ENCODE peak calls at places on chromosomes 1 and 21, in four cellular contexts. O, B, M and E are unnamed samples.

GRCh38 chr21:17580319-17580718 is 32.4 kb downstream of the BTG3 start:
- DNase-seq in O (no peak), B (no peak), M (no peak), E (no peak)

GRCh38 chr1:5896706-5897105 is 95.5 kb downstream of the NPHP4 start:
- DNase-seq in O (no peak), B (no peak), M (no peak), E (peak; percentile 4)

GRCh38 chr1:226608699-226609505 is 60.3 kb downstream of the STUM start:
- DNase-seq in O (peak; percentile 77), B (peak; percentile 79), M (peak; percentile 75), E (peak; percentile 28)

GRCh38 chr1:121586369-121587229 is 401.8 kb downstream of the SRGAP2C start:
- DNase-seq in O (no peak), B (no peak), M (no peak), E (no peak)

GRCh38 chr1:14371806-14372497 is 226.5 kb upstream of the KAZN start:
- DNase-seq in O (no peak), B (no peak), M (peak; percentile 84), E (no peak)

GRCh38 chr1:42732126-42732680 is 7.8 kb downstream of the CLDN19 start:
- DNase-seq in O (no peak), B (peak; percentile 24), M (no peak), E (no peak)

GRCh38 chr1:13662498-13662897 is 37.5 kb upstream of the PRDM2 start:
- DNase-seq in O (peak; percentile 95), B (peak; percentile 69), M (peak; percentile 77), E (no peak)

GRCh38 chr1:58799080-58799479 is 15.2 kb upstream of the JUN start:
- DNase-seq in O (no peak), B (no peak), M (no peak), E (no peak)

GRCh38 chr1:192810253-192810880 is 1.5 kb downstream of the RGS2 start:
- DNase-seq in O (no peak), B (peak; percentile 82), M (peak; percentile 12), E (no peak)

GRCh38 chr1:53688703-53689102 is 50.3 kb downstream of the GLIS1 start:
- DNase-seq in O (no peak), B (no peak), M (no peak), E (no peak)

GRCh38 chr1:203626910-203627246 is 246 bp downstream of the ATP2B4 start:
- DNase-seq in O (no peak), B (no peak), M (no peak), E (no peak)

GRCh38 chr1:46202975-46203737 is at the start of gene LURAP1:
- DNase-seq in O (peak; percentile 57), B (peak; percentile 79), M (peak; percentile 88), E (peak; percentile 40)

GRCh38 chr1:16143566-16144324 is 12.1 kb downstream of the EPHA2 start:
- DNase-seq in O (peak; percentile 76), B (no peak), M (no peak), E (no peak)

GRCh38 chr21:15209224-15209623 is 144.4 kb upstream of the NRIP1 start:
- DNase-seq in O (no peak), B (no peak), M (no peak), E (no peak)

GRCh38 chr1:87331319-87332269 is 2.9 kb downstream of the LMO4 start:
- DNase-seq in O (peak; percentile 78), B (peak; percentile 77), M (peak; percentile 76), E (no peak)

GRCh38 chr1:186188004-186188539 is 187.0 kb downstream of the TPR start:
- DNase-seq in O (peak; percentile 47), B (peak; percentile 51), M (peak; percentile 93), E (peak; percentile 40)

GRCh38 chr1:54861070-54861761 is 25.8 kb downstream of the DHCR24 start:
- DNase-seq in O (no peak), B (peak; percentile 69), M (no peak), E (no peak)

GRCh38 chr1:30259631-30260030 is 463.8 kb downstream of the MATN1 start:
- DNase-seq in O (no peak), B (no peak), M (no peak), E (no peak)

GRCh38 chr1:101101362-101101761 is 75.8 kb upstream of the DPH5 start:
- DNase-seq in O (peak; percentile 21), B (peak; percentile 27), M (peak; percentile 41), E (no peak)

GRCh38 chr1:196306421-196306820 is 301.8 kb downstream of the KCNT2 start:
- DNase-seq in O (no peak), B (no peak), M (no peak), E (no peak)

GRCh38 chr1:175449306-175449705 is 256.7 kb upstream of the KIAA0040 start:
- DNase-seq in O (no peak), B (no peak), M (no peak), E (no peak)

GRCh38 chr1:161119017-161119378 is 1.1 kb downstream of the NIT1 start:
- DNase-seq in O (no peak), B (peak; percentile 52), M (peak; percentile 49), E (no peak)

GRCh38 chr1:45999507-45999906 is 132.9 kb downstream of the PIK3R3 start:
- DNase-seq in O (no peak), B (no peak), M (no peak), E (no peak)

GRCh38 chr1:155976062-155976912 is 2.1 kb downstream of the ARHGEF2 start:
- DNase-seq in O (peak; percentile 82), B (peak; percentile 76), M (peak; percentile 84), E (peak; percentile 40)

GRCh38 chr1:36408479-36408878 is 10.8 kb upstream of the LSM10 start:
- DNase-seq in O (no peak), B (peak; percentile 52), M (peak; percentile 65), E (no peak)

GRCh38 chr1:231385118-231385748 is 36.9 kb downstream of the EGLN1 start:
- DNase-seq in O (no peak), B (no peak), M (no peak), E (no peak)

GRCh38 chr1:183685112-183685713 is 32.1 kb upstream of the APOBEC4 start:
- DNase-seq in O (peak; percentile 82), B (peak; percentile 74), M (peak; percentile 77), E (peak; percentile 20)

GRCh38 chr1:231629132-231629531 is 2.5 kb downstream of the DISC1 start:
- DNase-seq in O (peak; percentile 18), B (peak; percentile 56), M (peak; percentile 35), E (no peak)

GRCh38 chr1:74571875-74572274 is 59.5 kb upstream of the LRRC53 start:
- DNase-seq in O (no peak), B (no peak), M (no peak), E (no peak)

GRCh38 chr1:95179205-95180001 is 54.6 kb upstream of the RWDD3 start:
- DNase-seq in O (no peak), B (no peak), M (no peak), E (no peak)

GRCh38 chr1:96845464-96845863 is 123.9 kb downstream of the PTBP2 start:
- DNase-seq in O (peak; percentile 53), B (peak; percentile 26), M (no peak), E (no peak)

GRCh38 chr1:43358121-43358745 is 548 bp upstream of the CDC20 start:
- DNase-seq in O (peak; percentile 67), B (peak; percentile 36), M (peak; percentile 75), E (no peak)

GRCh38 chr21:16536661-16537359 is 807.0 kb downstream of the USP25 start:
- DNase-seq in O (peak; percentile 20), B (peak; percentile 58), M (peak; percentile 49), E (peak; percentile 57)

GRCh38 chr1:15088146-15089025 is 65.2 kb upstream of the TMEM51 start:
- DNase-seq in O (no peak), B (no peak), M (peak; percentile 39), E (no peak)

GRCh38 chr1:169904834-169905233 is 11.1 kb upstream of the SCYL3 start:
- DNase-seq in O (no peak), B (no peak), M (no peak), E (no peak)
- TF ChIP-seq CTCF in O (no peak), B (no peak), M (no peak), E (no peak)

GRCh38 chr1:150514913-150515327 is 632 bp upstream of the FALEC start:
- DNase-seq in O (no peak), B (no peak), M (no peak), E (no peak)

GRCh38 chr1:150516616-150517015 is 1.1 kb downstream of the FALEC start:
- DNase-seq in O (peak; percentile 34), B (peak; percentile 24), M (no peak), E (no peak)

GRCh38 chr1:150515328-150516049 is at the start of gene FALEC:
- DNase-seq in O (peak; percentile 99), B (peak; percentile 98), M (peak; percentile 99), E (peak; percentile 84)

GRCh38 chr1:150514260-150514659 is 1.3 kb upstream of the FALEC start:
- DNase-seq in O (no peak), B (no peak), M (no peak), E (no peak)

DNA sequence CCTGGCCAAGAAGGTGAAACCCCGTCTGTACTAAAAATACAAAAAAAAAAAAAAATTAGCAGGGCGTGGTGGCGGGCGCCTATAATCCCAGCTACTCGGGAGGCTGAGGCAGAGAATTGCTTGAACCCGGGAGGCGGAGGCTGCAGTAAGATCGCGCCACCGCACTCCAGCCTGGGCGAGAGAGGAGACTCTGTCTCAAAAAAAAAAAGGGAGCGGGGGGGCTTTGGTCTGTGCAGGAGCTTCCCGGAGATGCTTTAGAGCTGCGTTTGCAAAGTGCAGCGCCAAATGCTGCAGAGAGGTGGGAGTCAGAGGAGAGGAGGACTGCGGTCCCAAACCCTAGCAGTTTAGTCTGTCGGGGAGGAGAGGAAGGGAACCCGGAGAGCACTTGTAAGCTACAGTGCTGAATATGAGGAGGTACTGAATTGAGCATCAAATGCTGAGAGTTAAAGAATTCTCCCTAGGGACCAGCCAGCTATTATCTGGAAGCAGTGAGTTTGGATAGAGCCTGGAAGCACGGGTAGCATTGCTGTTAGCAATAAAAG is 569 bp downstream of the FALEC start:
- DNase-seq in O (peak; percentile 57), B (peak; percentile 29), M (peak; percentile 44), E (no peak)
- TF ChIP-seq CTCF in O (no peak), B (peak; percentile 7), M (no peak), E (no peak)

DNA sequence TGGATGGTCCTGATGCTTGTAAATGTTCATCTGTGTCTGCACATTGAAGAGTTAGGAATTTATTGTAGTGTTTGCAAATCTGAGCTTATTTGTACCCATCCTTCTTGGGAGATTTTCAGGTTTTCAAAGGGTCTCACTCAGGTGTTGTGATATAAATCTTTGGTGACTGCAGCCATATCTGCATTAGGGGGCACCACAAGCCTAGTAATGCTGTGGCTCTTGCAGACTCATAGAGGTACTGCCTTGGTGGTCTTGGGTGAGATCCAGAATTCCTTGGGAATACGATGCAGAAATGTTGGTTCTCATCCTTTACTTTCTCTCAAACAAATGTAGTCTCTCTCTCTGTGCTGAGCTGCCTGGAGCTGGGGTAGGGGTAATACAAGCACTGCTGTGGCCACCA is 405.9 kb downstream of the TTLL7 start:
- DNase-seq in O (peak; percentile 4), B (no peak), M (no peak), E (no peak)
- TF ChIP-seq CTCF in O (peak; percentile 36), B (no peak), M (no peak), E (no peak)

GRCh38 chr1:154973344-154974085 is 966 bp upstream of the CKS1B start:
- DNase-seq in O (peak; percentile 97), B (peak; percentile 99), M (peak; percentile 99), E (peak; percentile 92)
- TF ChIP-seq CTCF in O (peak; percentile 41), B (peak; percentile 8), M (peak; percentile 18), E (peak; percentile 19)

DNA sequence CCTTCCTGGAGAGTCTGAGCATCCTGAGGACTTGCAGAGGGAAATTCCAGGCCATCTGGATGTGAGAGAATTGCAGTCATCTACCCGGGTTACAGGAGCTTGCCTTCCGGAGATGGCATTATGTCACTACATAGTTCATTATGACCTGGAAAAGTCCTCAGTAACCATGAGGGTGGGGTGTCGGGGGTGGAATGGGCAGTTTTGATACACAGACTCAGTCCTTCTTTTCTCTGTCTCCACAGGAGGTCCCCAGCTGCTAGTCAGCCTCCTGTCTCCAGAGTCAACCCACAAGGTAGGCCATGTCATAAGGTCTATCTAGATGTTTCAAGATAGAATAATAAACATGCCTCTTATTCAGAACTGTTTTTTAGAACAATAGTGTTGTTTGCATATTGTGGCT is 268.2 kb upstream of the SGIP1 start:
- DNase-seq in O (no peak), B (no peak), M (no peak), E (no peak)
- TF ChIP-seq CTCF in O (no peak), B (no peak), M (no peak), E (no peak)